ENCODE peak calls at places on chromosomes 4 and X, in ten cellular contexts. One of them, this sample, is unnamed.

GRCh38 chr4:111693754-111694153 is 451.5 kb upstream of the FAM241A start:
- DNase-seq in brain microvascular endothelial cell: no peak
- DNase-seq in RWPE1: no peak
- DNase-seq in spleen: no peak
- DNase-seq in heart left ventricle: no peak
- DNase-seq in upper lobe of right lung: no peak
- DNase-seq in heart right ventricle: no peak
- DNase-seq in psoas muscle: no peak
- DNase-seq in fibroblast of lung: no peak
- DNase-seq in IMR-90: no peak
- DNase-seq in this sample: peak

GRCh38 chrX:133985164-133986007 is at the start of gene GPC3:
- DNase-seq in upper lobe of right lung: peak
- DNase-seq in fibroblast of lung: peak
- DNase-seq in heart right ventricle: no peak
- DNase-seq in brain microvascular endothelial cell: no peak
- DNase-seq in psoas muscle: peak
- DNase-seq in spleen: peak
- DNase-seq in IMR-90: peak
- DNase-seq in heart left ventricle: peak
- DNase-seq in RWPE1: peak
- DNase-seq in this sample: peak

GRCh38 chr4:142128529-142128928 is 492.1 kb downstream of the IL15 start:
- DNase-seq in psoas muscle: no peak
- DNase-seq in RWPE1: no peak
- DNase-seq in heart right ventricle: peak
- DNase-seq in spleen: no peak
- DNase-seq in upper lobe of right lung: no peak
- DNase-seq in heart left ventricle: no peak
- DNase-seq in fibroblast of lung: peak
- DNase-seq in IMR-90: peak
- DNase-seq in brain microvascular endothelial cell: no peak
- DNase-seq in this sample: peak

GRCh38 chrX:48918303-48918643 is 551 bp downstream of the PIM2 start:
- DNase-seq in spleen: no peak
- DNase-seq in brain microvascular endothelial cell: no peak
- DNase-seq in heart right ventricle: no peak
- DNase-seq in upper lobe of right lung: no peak
- DNase-seq in fibroblast of lung: no peak
- DNase-seq in heart left ventricle: no peak
- DNase-seq in IMR-90: no peak
- DNase-seq in RWPE1: no peak
- DNase-seq in psoas muscle: no peak
- DNase-seq in this sample: no peak

GRCh38 chr4:139219450-139220055 is 42.5 kb upstream of the ELF2 start:
- DNase-seq in heart right ventricle: no peak
- DNase-seq in fibroblast of lung: no peak
- DNase-seq in psoas muscle: no peak
- DNase-seq in heart left ventricle: no peak
- DNase-seq in spleen: no peak
- DNase-seq in brain microvascular endothelial cell: no peak
- DNase-seq in upper lobe of right lung: no peak
- DNase-seq in RWPE1: no peak
- DNase-seq in IMR-90: no peak
- DNase-seq in this sample: no peak

GRCh38 chrX:125293792-125294780 is 25.6 kb upstream of the TEX13C start:
- DNase-seq in heart left ventricle: no peak
- DNase-seq in RWPE1: peak
- DNase-seq in brain microvascular endothelial cell: no peak
- DNase-seq in upper lobe of right lung: no peak
- DNase-seq in IMR-90: no peak
- DNase-seq in spleen: no peak
- DNase-seq in psoas muscle: no peak
- DNase-seq in fibroblast of lung: no peak
- DNase-seq in heart right ventricle: no peak
- DNase-seq in this sample: no peak

GRCh38 chrX:150489359-150490015 is 78.9 kb upstream of the MTM1 start:
- DNase-seq in RWPE1: no peak
- DNase-seq in heart right ventricle: no peak
- DNase-seq in fibroblast of lung: peak
- DNase-seq in IMR-90: no peak
- DNase-seq in psoas muscle: no peak
- DNase-seq in heart left ventricle: no peak
- DNase-seq in spleen: no peak
- DNase-seq in upper lobe of right lung: no peak
- DNase-seq in brain microvascular endothelial cell: no peak
- DNase-seq in this sample: no peak

GRCh38 chr4:38894340-38894982 is 26.9 kb downstream of the FAM114A1 start:
- DNase-seq in heart left ventricle: no peak
- DNase-seq in RWPE1: no peak
- DNase-seq in fibroblast of lung: peak
- DNase-seq in IMR-90: peak
- DNase-seq in spleen: no peak
- DNase-seq in psoas muscle: no peak
- DNase-seq in upper lobe of right lung: no peak
- DNase-seq in heart right ventricle: no peak
- DNase-seq in brain microvascular endothelial cell: no peak
- DNase-seq in this sample: no peak

GRCh38 chrX:56564182-56564885 is 907 bp downstream of the UBQLN2 start:
- DNase-seq in upper lobe of right lung: peak
- DNase-seq in psoas muscle: peak
- DNase-seq in IMR-90: peak
- DNase-seq in brain microvascular endothelial cell: peak
- DNase-seq in RWPE1: peak
- DNase-seq in heart left ventricle: peak
- DNase-seq in spleen: peak
- DNase-seq in fibroblast of lung: peak
- DNase-seq in heart right ventricle: no peak
- DNase-seq in this sample: no peak

GRCh38 chr4:125833-126232 is 1.5 kb downstream of the ZNF718 start:
- DNase-seq in upper lobe of right lung: no peak
- DNase-seq in psoas muscle: no peak
- DNase-seq in IMR-90: no peak
- DNase-seq in heart right ventricle: no peak
- DNase-seq in spleen: no peak
- DNase-seq in brain microvascular endothelial cell: no peak
- DNase-seq in RWPE1: no peak
- DNase-seq in heart left ventricle: no peak
- DNase-seq in fibroblast of lung: no peak
- DNase-seq in this sample: no peak
- H3K27ac ChIP-seq in upper lobe of right lung: no peak
- H3K27ac ChIP-seq in psoas muscle: no peak
- H3K27ac ChIP-seq in IMR-90: no peak
- H3K27ac ChIP-seq in heart right ventricle: peak
- H3K27ac ChIP-seq in spleen: peak
- H3K27ac ChIP-seq in brain microvascular endothelial cell: no peak
- H3K27ac ChIP-seq in RWPE1: peak
- H3K27ac ChIP-seq in heart left ventricle: no peak
- H3K27ac ChIP-seq in fibroblast of lung: no peak
- H3K27ac ChIP-seq in this sample: no peak

GRCh38 chr4:105092356-105092755 is 54.3 kb upstream of the TET2 start:
- DNase-seq in heart right ventricle: no peak
- DNase-seq in IMR-90: peak
- DNase-seq in brain microvascular endothelial cell: peak
- DNase-seq in psoas muscle: no peak
- DNase-seq in upper lobe of right lung: no peak
- DNase-seq in fibroblast of lung: peak
- DNase-seq in RWPE1: peak
- DNase-seq in heart left ventricle: no peak
- DNase-seq in spleen: no peak
- DNase-seq in this sample: peak

GRCh38 chr4:105093975-105094374 is 52.7 kb upstream of the TET2 start:
- DNase-seq in heart left ventricle: no peak
- DNase-seq in brain microvascular endothelial cell: no peak
- DNase-seq in upper lobe of right lung: no peak
- DNase-seq in spleen: no peak
- DNase-seq in heart right ventricle: no peak
- DNase-seq in RWPE1: no peak
- DNase-seq in fibroblast of lung: no peak
- DNase-seq in psoas muscle: no peak
- DNase-seq in IMR-90: peak
- DNase-seq in this sample: no peak

GRCh38 chr4:105092768-105093167 is 53.9 kb upstream of the TET2 start:
- DNase-seq in RWPE1: peak
- DNase-seq in heart right ventricle: no peak
- DNase-seq in fibroblast of lung: peak
- DNase-seq in spleen: no peak
- DNase-seq in heart left ventricle: no peak
- DNase-seq in psoas muscle: no peak
- DNase-seq in brain microvascular endothelial cell: no peak
- DNase-seq in IMR-90: peak
- DNase-seq in upper lobe of right lung: no peak
- DNase-seq in this sample: no peak

DNA sequence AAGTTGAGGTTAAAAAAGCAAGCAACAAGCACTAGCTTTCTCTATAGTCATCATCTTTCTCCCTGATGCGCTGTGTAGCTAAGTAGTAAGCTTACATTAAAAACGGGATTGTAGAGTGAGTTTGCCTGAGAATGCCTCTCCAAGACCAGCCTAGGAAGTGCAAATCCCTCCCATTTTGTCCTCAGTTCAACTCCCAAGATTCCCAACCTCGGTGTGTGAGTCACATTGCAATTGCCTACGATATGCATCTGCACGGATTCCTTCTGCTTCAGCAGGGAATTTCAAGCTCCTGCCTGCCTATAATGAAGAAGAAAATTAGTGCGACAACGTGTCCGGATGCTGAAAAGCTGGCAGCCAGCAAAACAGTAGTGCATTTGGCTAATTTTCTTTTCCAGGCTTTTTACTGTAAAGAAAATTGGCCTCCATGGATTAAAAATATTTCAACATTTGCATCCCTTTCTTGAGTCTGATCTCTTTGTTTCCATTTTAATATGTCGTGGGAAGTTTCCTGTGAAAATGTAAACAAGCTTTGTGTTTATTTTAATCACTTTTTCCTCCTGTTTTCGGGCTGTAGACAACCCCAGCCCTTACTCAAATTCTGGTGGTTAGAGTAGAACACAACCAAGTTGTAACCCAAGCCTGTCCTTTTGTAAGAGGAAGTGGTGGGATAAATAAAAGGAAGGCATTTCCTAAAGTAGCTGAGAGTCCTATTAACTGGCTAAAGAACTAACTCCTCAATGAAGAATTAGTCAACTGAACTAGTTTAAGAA is 58.4 kb upstream of the TET2 start:
- DNase-seq in brain microvascular endothelial cell: peak
- DNase-seq in psoas muscle: no peak
- DNase-seq in fibroblast of lung: peak
- DNase-seq in RWPE1: peak
- DNase-seq in upper lobe of right lung: no peak
- DNase-seq in IMR-90: peak
- DNase-seq in heart left ventricle: no peak
- DNase-seq in spleen: no peak
- DNase-seq in heart right ventricle: peak
- DNase-seq in this sample: peak
- H3K27ac ChIP-seq in brain microvascular endothelial cell: peak
- H3K27ac ChIP-seq in psoas muscle: no peak
- H3K27ac ChIP-seq in fibroblast of lung: peak
- H3K27ac ChIP-seq in RWPE1: peak
- H3K27ac ChIP-seq in upper lobe of right lung: no peak
- H3K27ac ChIP-seq in IMR-90: peak
- H3K27ac ChIP-seq in heart left ventricle: no peak
- H3K27ac ChIP-seq in spleen: no peak
- H3K27ac ChIP-seq in heart right ventricle: no peak
- H3K27ac ChIP-seq in this sample: peak

GRCh38 chr4:77922158-77923094 is 59.8 kb downstream of the MRPL1 start:
- DNase-seq in fibroblast of lung: peak
- DNase-seq in RWPE1: peak
- DNase-seq in IMR-90: peak
- DNase-seq in brain microvascular endothelial cell: no peak
- DNase-seq in heart right ventricle: no peak
- DNase-seq in psoas muscle: no peak
- DNase-seq in spleen: no peak
- DNase-seq in heart left ventricle: no peak
- DNase-seq in upper lobe of right lung: no peak
- DNase-seq in this sample: no peak

GRCh38 chr4:77917075-77917474 is 54.4 kb downstream of the MRPL1 start:
- DNase-seq in heart left ventricle: no peak
- DNase-seq in psoas muscle: no peak
- DNase-seq in brain microvascular endothelial cell: no peak
- DNase-seq in spleen: no peak
- DNase-seq in upper lobe of right lung: no peak
- DNase-seq in fibroblast of lung: no peak
- DNase-seq in IMR-90: no peak
- DNase-seq in heart right ventricle: no peak
- DNase-seq in RWPE1: no peak
- DNase-seq in this sample: no peak

GRCh38 chr4:77917601-77918000 is 55.0 kb downstream of the MRPL1 start:
- DNase-seq in heart left ventricle: no peak
- DNase-seq in brain microvascular endothelial cell: no peak
- DNase-seq in heart right ventricle: no peak
- DNase-seq in RWPE1: no peak
- DNase-seq in psoas muscle: no peak
- DNase-seq in IMR-90: no peak
- DNase-seq in spleen: no peak
- DNase-seq in upper lobe of right lung: no peak
- DNase-seq in fibroblast of lung: no peak
- DNase-seq in this sample: no peak

GRCh38 chr4:77920371-77920770 is 57.7 kb downstream of the MRPL1 start:
- DNase-seq in fibroblast of lung: no peak
- DNase-seq in brain microvascular endothelial cell: no peak
- DNase-seq in heart left ventricle: no peak
- DNase-seq in heart right ventricle: no peak
- DNase-seq in spleen: no peak
- DNase-seq in upper lobe of right lung: no peak
- DNase-seq in psoas muscle: no peak
- DNase-seq in IMR-90: no peak
- DNase-seq in RWPE1: no peak
- DNase-seq in this sample: no peak

DNA sequence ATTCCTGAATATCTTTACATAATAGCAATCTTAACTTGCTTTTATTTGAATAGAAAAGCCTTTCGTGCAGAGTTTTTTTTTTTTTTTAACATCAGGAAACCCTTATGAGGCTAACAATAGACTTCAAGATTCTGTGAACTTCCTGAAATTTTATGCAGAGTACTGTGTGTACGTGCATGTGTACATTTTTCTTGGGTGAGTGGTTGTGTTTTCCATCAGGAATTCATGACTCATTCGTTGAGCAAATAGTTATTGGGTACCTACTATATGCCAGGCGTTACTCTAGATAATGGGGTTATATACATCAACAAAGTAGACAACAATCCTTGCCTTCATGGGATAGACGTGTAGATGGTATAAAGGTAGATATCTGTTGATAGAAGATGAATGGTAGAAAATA is 59.1 kb downstream of the MRPL1 start:
- DNase-seq in psoas muscle: no peak
- DNase-seq in RWPE1: peak
- DNase-seq in IMR-90: peak
- DNase-seq in spleen: no peak
- DNase-seq in fibroblast of lung: peak
- DNase-seq in heart left ventricle: no peak
- DNase-seq in brain microvascular endothelial cell: peak
- DNase-seq in heart right ventricle: no peak
- DNase-seq in upper lobe of right lung: no peak
- DNase-seq in this sample: no peak
- H3K27ac ChIP-seq in psoas muscle: peak
- H3K27ac ChIP-seq in RWPE1: no peak
- H3K27ac ChIP-seq in IMR-90: peak
- H3K27ac ChIP-seq in spleen: no peak
- H3K27ac ChIP-seq in fibroblast of lung: peak
- H3K27ac ChIP-seq in heart left ventricle: peak
- H3K27ac ChIP-seq in brain microvascular endothelial cell: peak
- H3K27ac ChIP-seq in heart right ventricle: peak
- H3K27ac ChIP-seq in upper lobe of right lung: peak
- H3K27ac ChIP-seq in this sample: no peak

GRCh38 chrX:107000013-107000515 is at the start of gene MORC4:
- DNase-seq in heart right ventricle: peak
- DNase-seq in spleen: peak
- DNase-seq in RWPE1: peak
- DNase-seq in heart left ventricle: peak
- DNase-seq in psoas muscle: peak
- DNase-seq in IMR-90: peak
- DNase-seq in brain microvascular endothelial cell: peak
- DNase-seq in upper lobe of right lung: peak
- DNase-seq in fibroblast of lung: peak
- DNase-seq in this sample: peak
- H3K27ac ChIP-seq in heart right ventricle: peak
- H3K27ac ChIP-seq in spleen: peak
- H3K27ac ChIP-seq in RWPE1: peak
- H3K27ac ChIP-seq in heart left ventricle: no peak
- H3K27ac ChIP-seq in psoas muscle: peak
- H3K27ac ChIP-seq in IMR-90: peak
- H3K27ac ChIP-seq in brain microvascular endothelial cell: peak
- H3K27ac ChIP-seq in upper lobe of right lung: peak
- H3K27ac ChIP-seq in fibroblast of lung: peak
- H3K27ac ChIP-seq in this sample: peak